ENCODE peak calls at places on chromosomes 2 and 18, in four cellular contexts. O, L, H and W are unnamed samples.

GRCh38 chr2:156341482-156342251 is 9.1 kb upstream of the NR4A2 start:
- DNase-seq in O (peak; percentile 92), L (peak; percentile 97), H (peak; percentile 89), W (peak; percentile 95)

GRCh38 chr2:134815741-134816140 is 22.7 kb upstream of the ACMSD start:
- DNase-seq in O (no peak), L (no peak), H (no peak), W (no peak)

GRCh38 chr2:105397025-105397722 is 1.7 kb downstream of the FHL2 start:
- DNase-seq in L (no peak), H (no peak), O (no peak), W (no peak)

GRCh38 chr2:231297108-231297908 is 98.2 kb upstream of the B3GNT7 start:
- DNase-seq in L (peak; percentile 31), O (peak; percentile 75), H (peak; percentile 45), W (peak; percentile 49)

GRCh38 chr2:232634319-232635150 is 1.1 kb downstream of the EFHD1 start:
- DNase-seq in L (no peak), O (no peak), H (no peak), W (no peak)

GRCh38 chr2:2848621-2849443 is 517.8 kb upstream of the MYT1L start:
- DNase-seq in O (no peak), H (no peak), L (no peak), W (peak; percentile 27)

GRCh38 chr2:113233593-113234550 is 44.8 kb downstream of the PAX8 start:
- DNase-seq in H (no peak), O (peak; percentile 81), L (no peak), W (no peak)

GRCh38 chr2:160411167-160411566 is 82.4 kb downstream of the RBMS1 start:
- DNase-seq in H (no peak), O (no peak), L (no peak), W (no peak)

GRCh38 chr2:102660574-102660973 is 41.2 kb downstream of the SLC9A2 start:
- DNase-seq in O (no peak), L (no peak), H (no peak), W (no peak)

GRCh38 chr2:214489181-214489580 is 78.3 kb downstream of the VWC2L start:
- DNase-seq in O (no peak), H (no peak), L (no peak), W (no peak)

GRCh38 chr2:214497489-214497888 is 86.6 kb downstream of the VWC2L start:
- DNase-seq in H (no peak), L (no peak), O (no peak), W (no peak)

GRCh38 chr2:214489702-214490101 is 78.8 kb downstream of the VWC2L start:
- DNase-seq in H (no peak), O (no peak), L (no peak), W (no peak)

GRCh38 chr2:214492608-214493007 is 81.8 kb downstream of the VWC2L start:
- DNase-seq in O (no peak), L (no peak), H (no peak), W (no peak)

GRCh38 chr2:214492152-214492551 is 81.3 kb downstream of the VWC2L start:
- DNase-seq in O (no peak), L (no peak), H (no peak), W (peak; percentile 82)
- H3K4me3 ChIP-seq in O (no peak overlapping the region), L (no peak overlapping the region), H (no peak overlapping the region), W (no peak overlapping the region)

GRCh38 chr18:79405019-79405780 is 9.5 kb downstream of the NFATC1 start:
- DNase-seq in L (no peak), H (no peak), O (no peak), W (no peak)

GRCh38 chr18:79402977-79403722 is 7.4 kb downstream of the NFATC1 start:
- DNase-seq in O (peak; percentile 78), H (no peak), L (peak; percentile 34), W (peak; percentile 50)

GRCh38 chr18:79402209-79402576 is 6.5 kb downstream of the NFATC1 start:
- DNase-seq in L (no peak), H (no peak), O (no peak), W (no peak)

GRCh38 chr18:79404567-79404910 is 8.8 kb downstream of the NFATC1 start:
- DNase-seq in O (no peak), L (no peak), H (no peak), W (peak; percentile 64)

DNA sequence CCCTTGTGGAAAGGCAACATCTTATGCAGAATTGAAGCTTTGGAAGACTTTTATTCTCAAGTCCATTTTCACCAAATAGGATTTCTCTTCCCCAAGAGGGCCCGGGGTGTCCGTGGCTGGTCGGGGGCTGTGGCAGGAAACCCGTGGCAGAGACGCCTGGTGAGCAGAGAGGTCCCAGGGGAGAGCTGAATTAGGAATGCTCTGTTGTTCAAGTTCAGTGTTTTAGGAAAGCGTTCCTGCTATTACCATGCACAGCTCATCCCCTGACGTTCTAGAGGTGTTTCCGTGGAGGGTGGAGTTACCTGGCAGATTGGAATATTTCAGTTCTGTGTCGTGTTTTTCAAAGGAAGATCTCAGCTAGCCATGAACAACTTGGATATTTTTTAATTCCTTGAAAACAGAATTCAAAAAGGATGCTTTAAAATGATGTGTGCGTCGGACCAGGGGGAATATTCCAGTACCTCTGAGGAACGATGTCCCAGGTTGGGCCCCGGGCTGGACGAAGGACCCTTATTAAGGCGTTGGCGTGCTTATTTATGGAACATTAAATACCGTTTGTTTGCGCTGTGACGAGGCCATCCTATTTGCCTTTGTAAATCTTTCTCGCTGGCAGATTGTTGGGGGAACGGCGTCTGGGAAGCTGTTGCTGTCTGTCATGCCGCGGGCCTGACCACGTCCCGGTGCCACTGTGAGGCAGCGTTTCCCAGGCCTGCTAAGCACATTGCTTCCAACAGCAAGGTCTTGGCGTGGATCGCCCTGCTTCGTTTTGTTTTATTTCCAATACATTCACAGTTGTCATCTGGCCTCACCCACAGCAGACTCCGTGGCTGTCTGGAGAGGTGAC is 8.2 kb downstream of the NFATC1 start:
- DNase-seq in L (peak; percentile 39), O (no peak), H (no peak), W (peak; percentile 79)
- H3K27ac ChIP-seq in L (no peak overlapping the region), O (peak overlapping the region; percentile 32), H (no peak overlapping the region), W (peak overlapping the region; percentile 79)

GRCh38 chr2:230256735-230257332 is 31.3 kb downstream of the SP140 start:
- DNase-seq in H (no peak), O (no peak), L (no peak), W (no peak)
- H3K4me3 ChIP-seq in H (no peak overlapping the region), O (no peak overlapping the region), L (no peak overlapping the region), W (no peak overlapping the region)

GRCh38 chr2:192535956-192536685 is 341.4 kb upstream of the TMEFF2 start:
- DNase-seq in O (no peak), H (no peak), L (peak; percentile 18), W (no peak)
- H3K27ac ChIP-seq in O (no peak overlapping the region), H (no peak overlapping the region), L (no peak overlapping the region), W (no peak overlapping the region)

GRCh38 chr2:8575810-8576423 is 105.9 kb upstream of the ID2 start:
- DNase-seq in O (no peak), H (no peak), L (no peak), W (no peak)
- H3K4me3 ChIP-seq in O (no peak overlapping the region), H (no peak overlapping the region), L (no peak overlapping the region), W (no peak overlapping the region)

GRCh38 chr2:85158559-85159273 is 25.5 kb downstream of the TCF7L1 start:
- DNase-seq in O (no peak), H (no peak), L (no peak), W (no peak)

GRCh38 chr2:85157345-85157744 is 24.2 kb downstream of the TCF7L1 start:
- DNase-seq in O (no peak), H (no peak), L (no peak), W (no peak)

GRCh38 chr2:85161626-85161960 is 28.4 kb downstream of the TCF7L1 start:
- DNase-seq in O (no peak), H (no peak), L (no peak), W (peak; percentile 46)

GRCh38 chr2:85160946-85161625 is 27.9 kb downstream of the TCF7L1 start:
- DNase-seq in H (no peak), L (no peak), O (no peak), W (peak; percentile 24)

GRCh38 chr2:85159589-85159988 is 26.4 kb downstream of the TCF7L1 start:
- DNase-seq in O (no peak), H (no peak), L (no peak), W (no peak)
- H3K27ac ChIP-seq in O (no peak overlapping the region), H (no peak overlapping the region), L (no peak overlapping the region), W (no peak overlapping the region)

DNA sequence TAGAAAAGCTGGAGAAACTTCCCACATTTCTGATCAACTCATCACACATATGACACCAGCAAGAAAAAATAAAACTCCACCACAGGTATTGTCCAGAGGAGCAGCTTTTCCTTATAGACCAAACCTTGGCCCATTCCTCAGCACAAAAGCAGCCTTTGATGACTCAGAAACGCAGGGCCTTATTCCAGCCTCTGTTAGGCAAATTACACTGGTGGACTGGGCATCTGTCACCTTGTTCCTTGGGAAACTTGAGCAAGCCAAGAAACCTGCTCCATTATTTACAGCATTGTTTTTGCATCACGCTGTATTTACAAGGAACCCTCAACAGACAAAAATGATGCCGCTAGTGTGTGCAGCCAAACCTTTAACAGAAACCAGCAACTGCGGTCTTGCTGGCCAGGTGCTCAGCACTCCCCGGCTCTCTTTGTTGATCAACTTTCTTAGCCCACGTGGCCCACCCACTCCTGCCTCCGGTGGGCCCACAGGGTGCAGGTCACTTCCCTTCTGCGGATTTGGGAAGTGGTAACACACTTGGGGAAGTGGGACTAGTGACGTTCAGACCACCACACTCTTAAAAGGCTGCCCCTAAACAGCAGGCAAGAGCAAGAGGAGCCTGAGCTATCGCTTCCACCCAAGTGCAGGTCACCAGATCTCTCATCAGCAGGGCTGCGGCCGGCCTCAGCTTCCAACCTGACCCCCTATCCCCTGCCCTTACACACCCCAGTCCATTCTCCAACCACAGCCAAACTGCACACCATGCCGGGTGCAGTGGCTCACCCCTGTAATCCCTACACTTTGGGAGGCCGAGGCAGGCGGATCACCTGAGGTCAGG is 1.5 kb downstream of the AP1S3 start:
- DNase-seq in H (no peak), L (no peak), O (no peak), W (no peak)
- H3K4me3 ChIP-seq in H (no peak overlapping the region), L (peak overlapping the region; percentile 83), O (no peak overlapping the region), W (no peak overlapping the region)